ENCODE peak calls at places on chromosome 1, in nine cellular contexts. Y is IMR-90, H is HepG2, G is vagina, P is tibial nerve, T is sigmoid colon, W is HCT116, L is body of pancreas, X is right lobe of liver. A is an unnamed sample.
A peak's percentile ranks its signal among the peaks of the same experiment; 100 is the strongest.

GRCh38 chr1:94326329-94326728 is 88.9 kb upstream of the ARHGAP29 start:
- DNase-seq in Y (peak; percentile 15), H (no peak), G (no peak), P (no peak), T (no peak), W (no peak), L (no peak), X (no peak), A (no peak)

GRCh38 chr1:153292185-153292584 is 20.6 kb downstream of the PGLYRP3 start:
- DNase-seq in Y (no peak), H (no peak), G (no peak), P (no peak), T (no peak), W (no peak), L (no peak), X (no peak), A (no peak)

GRCh38 chr1:91816055-91816454 is 69.9 kb downstream of the TGFBR3 start:
- DNase-seq in Y (no peak), H (no peak), G (no peak), P (no peak), T (no peak), W (no peak), L (no peak), X (no peak), A (no peak)

GRCh38 chr1:118049981-118050380 is 120.4 kb downstream of the WDR3 start:
- DNase-seq in Y (no peak), H (no peak), G (no peak), P (no peak), T (no peak), W (no peak), L (no peak), X (no peak), A (no peak)

GRCh38 chr1:156368889-156369684 is at the start of gene RHBG:
- DNase-seq in Y (peak; percentile 2), H (peak; percentile 48), G (no peak), P (no peak), T (no peak), W (no peak), L (peak; percentile 86), X (peak; percentile 85), A (no peak)

GRCh38 chr1:27400963-27401341 is 8.5 kb downstream of the GPR3 start:
- DNase-seq in Y (no peak), H (no peak), G (no peak), P (no peak), T (no peak), W (no peak), L (no peak), X (no peak), A (no peak)

GRCh38 chr1:115879977-115880376 is 39.1 kb upstream of the NHLH2 start:
- DNase-seq in Y (no peak), H (no peak), G (no peak), P (no peak), T (no peak), W (no peak), L (no peak), X (no peak), A (no peak)

GRCh38 chr1:182835811-182836210 is 3.3 kb upstream of the DHX9 start:
- DNase-seq in Y (no peak), H (no peak), G (no peak), P (no peak), T (no peak), W (no peak), L (no peak), X (no peak), A (no peak)

GRCh38 chr1:201714542-201715276 is 114.2 kb upstream of the IPO9 start:
- DNase-seq in Y (peak; percentile 100), H (no peak), G (peak; percentile 99), P (peak; percentile 73), T (peak; percentile 97), W (peak; percentile 97), L (peak; percentile 88), X (no peak), A (peak; percentile 41)

GRCh38 chr1:202200669-202201068 is 7.1 kb downstream of the LGR6 start:
- DNase-seq in Y (no peak), H (no peak), G (no peak), P (no peak), T (no peak), W (no peak), L (no peak), X (no peak), A (no peak)

GRCh38 chr1:226884966-226885820 is 14.8 kb downstream of the PSEN2 start:
- DNase-seq in Y (no peak), H (no peak), G (no peak), P (no peak), T (no peak), W (no peak), L (no peak), X (peak; percentile 49), A (no peak)

GRCh38 chr1:91948501-91949355 is 473 bp upstream of the BRDT start:
- DNase-seq in Y (no peak), H (no peak), G (no peak), P (no peak), T (no peak), W (no peak), L (no peak), X (no peak), A (no peak)

GRCh38 chr1:10730985-10731384 is 65.5 kb downstream of the CASZ1 start:
- DNase-seq in Y (peak; percentile 69), H (peak; percentile 78), G (no peak), P (no peak), T (no peak), W (peak; percentile 64), L (no peak), X (no peak), A (no peak)

GRCh38 chr1:24142546-24143431 is at the start of gene IL22RA1:
- DNase-seq in Y (peak; percentile 19), H (peak; percentile 48), G (no peak), P (no peak), T (peak; percentile 61), W (peak; percentile 34), L (peak; percentile 91), X (peak; percentile 84), A (no peak)

GRCh38 chr1:232844791-232845190 is 39.6 kb downstream of the MAP10 start:
- DNase-seq in Y (peak; percentile 76), H (no peak), G (no peak), P (no peak), T (no peak), W (no peak), L (no peak), X (no peak), A (no peak)

GRCh38 chr1:192939440-192939839 is 119.7 kb downstream of the UCHL5 start:
- DNase-seq in Y (no peak), H (no peak), G (no peak), P (no peak), T (no peak), W (no peak), L (no peak), X (no peak), A (no peak)

DNA sequence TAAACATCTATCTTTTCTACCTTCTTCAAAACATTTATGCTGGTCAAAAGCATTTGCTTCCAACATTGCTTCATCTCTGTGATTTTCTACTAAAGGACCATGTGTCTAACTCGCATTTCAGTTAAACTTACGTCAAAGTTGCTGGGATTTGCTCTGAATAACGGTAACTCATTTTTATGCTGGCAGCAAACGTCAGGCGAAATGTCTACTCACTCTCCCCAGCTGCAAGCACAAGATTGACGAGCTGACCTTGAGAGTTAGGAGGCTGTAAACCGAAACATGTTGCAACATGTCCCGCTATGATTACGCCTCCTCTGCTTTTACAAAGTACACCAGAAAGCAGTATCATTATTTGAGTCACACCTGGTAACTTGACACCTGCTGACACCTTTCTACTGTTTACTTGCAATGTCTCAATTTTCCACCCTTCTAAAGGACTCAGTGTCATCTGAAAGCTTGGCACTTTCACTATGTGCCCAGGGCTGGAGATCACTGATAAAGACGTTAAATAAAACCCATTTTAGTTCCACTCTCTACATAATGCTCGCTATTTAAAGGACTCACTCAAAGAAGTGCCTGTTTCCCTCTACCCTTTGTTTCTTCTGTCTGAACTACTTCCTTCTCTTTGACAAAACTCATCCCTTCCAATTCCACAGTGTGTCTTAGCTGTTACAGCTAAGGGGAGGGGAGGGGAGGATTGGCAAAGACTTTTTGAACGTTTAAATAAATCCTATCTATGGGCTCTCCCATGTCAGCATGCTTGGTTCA is 111.9 kb downstream of the PTPN14 start:
- DNase-seq in Y (peak; percentile 97), H (peak; percentile 90), G (no peak), P (no peak), T (no peak), W (peak; percentile 81), L (peak; percentile 90), X (no peak), A (no peak)
- TF ChIP-seq POLR2A in Y (no peak), H (no peak), G (no peak), P (no peak), T (no peak), W (no peak), L (no peak), X (peak; percentile 20), A (no peak)

DNA sequence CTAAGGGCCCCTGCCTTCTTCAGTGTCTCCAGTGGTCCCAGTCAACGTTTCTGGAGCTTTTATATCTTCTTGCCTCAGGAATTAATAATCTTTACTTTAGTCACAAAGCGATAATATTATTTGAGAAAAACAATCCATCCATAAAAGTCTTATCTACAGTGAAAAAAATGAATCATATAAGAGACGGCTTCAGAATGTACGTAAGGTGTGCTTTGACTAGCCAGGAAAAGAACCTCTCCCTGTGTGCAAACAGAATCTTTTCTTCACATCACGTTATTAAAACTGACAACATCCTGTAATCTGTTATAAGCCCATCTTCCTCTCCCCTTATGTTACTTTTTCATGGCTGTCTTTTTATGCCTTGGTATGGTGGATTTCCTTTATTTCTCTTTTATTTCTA is at the start of gene REG4:
- DNase-seq in Y (no peak), H (no peak), G (no peak), P (no peak), T (no peak), W (no peak), L (no peak), X (no peak), A (no peak)
- H3K4me1 ChIP-seq in Y (peaks cover 7% of the 10 kb centered on the region), H (peaks cover 36% of the 10 kb centered on the region), G (no peaks in the 10 kb centered on the region), P (no peaks in the 10 kb centered on the region), T (peaks cover 10% of the 10 kb centered on the region), W (peaks cover 17% of the 10 kb centered on the region), L (peaks cover 10% of the 10 kb centered on the region), X (peaks cover 13% of the 10 kb centered on the region), A (no peaks in the 10 kb centered on the region)

GRCh38 chr1:25819496-25820246 is at the start of gene MTFR1L:
- DNase-seq in Y (peak; percentile 55), H (peak; percentile 83), G (peak; percentile 89), P (peak; percentile 73), T (peak; percentile 92), W (peak; percentile 39), L (peak; percentile 95), X (peak; percentile 95), A (peak; percentile 46)
- TF ChIP-seq POLR2A in Y (peak; percentile 66), H (peak; percentile 92), G (no peak), P (peak; percentile 62), T (peak; percentile 81), W (peak; percentile 46), L (peak; percentile 96), X (peak; percentile 84), A (peak; percentile 90)

GRCh38 chr1:107935396-107936064 is 29.4 kb downstream of the VAV3 start:
- DNase-seq in Y (no peak), H (no peak), G (no peak), P (no peak), T (no peak), W (no peak), L (no peak), X (no peak), A (no peak)
- H3K4me1 ChIP-seq in Y (no peaks in the 10 kb centered on the region), H (no peaks in the 10 kb centered on the region), G (peaks cover 16% of the 10 kb centered on the region), P (peaks cover 14% of the 10 kb centered on the region), T (peaks cover 3% of the 10 kb centered on the region), W (peaks cover 8% of the 10 kb centered on the region), L (peaks cover 9% of the 10 kb centered on the region), X (no peaks in the 10 kb centered on the region), A (peaks cover 12% of the 10 kb centered on the region)

GRCh38 chr1:30984167-30984870 is 75.8 kb upstream of the SDC3 start:
- DNase-seq in Y (no peak), H (no peak), G (no peak), P (no peak), T (no peak), W (no peak), L (no peak), X (no peak), A (no peak)
- TF ChIP-seq POLR2A in Y (no peak), H (no peak), G (no peak), P (no peak), T (no peak), W (no peak), L (no peak), X (no peak), A (no peak)

A was measured in esophagus squamous epithelium.